ENCODE peak calls at places on chromosomes 12 and 14, in five cellular contexts. One of them, this sample, is unnamed. For H3K27me3, the result is how much of the 10 kb centered on the place peaks cover.

GRCh38 chr12:43102506-43103269 is 449.3 kb downstream of the ADAMTS20 start:
- DNase-seq in breast epithelium: no peak
- DNase-seq in endodermal cell: no peak
- DNase-seq in pancreas: no peak
- DNase-seq in neural progenitor cell: no peak
- DNase-seq in this sample: no peak

GRCh38 chr12:102964872-102965271 is 7.4 kb downstream of the ASCL1 start:
- DNase-seq in breast epithelium: no peak
- DNase-seq in endodermal cell: peak
- DNase-seq in pancreas: no peak
- DNase-seq in neural progenitor cell: peak
- DNase-seq in this sample: no peak

GRCh38 chr12:117836999-117837736 is 131.6 kb downstream of the KSR2 start:
- DNase-seq in breast epithelium: peak
- DNase-seq in endodermal cell: peak
- DNase-seq in neural progenitor cell: peak
- DNase-seq in pancreas: peak
- DNase-seq in this sample: no peak

GRCh38 chr12:89192419-89192818 is 159.9 kb downstream of the DUSP6 start:
- DNase-seq in pancreas: no peak
- DNase-seq in breast epithelium: no peak
- DNase-seq in endodermal cell: no peak
- DNase-seq in neural progenitor cell: no peak
- DNase-seq in this sample: no peak

GRCh38 chr12:57220770-57221168 is 4.2 kb downstream of the NXPH4 start:
- DNase-seq in neural progenitor cell: no peak
- DNase-seq in breast epithelium: no peak
- DNase-seq in endodermal cell: no peak
- DNase-seq in pancreas: no peak
- DNase-seq in this sample: no peak

GRCh38 chr14:104031384-104031783 is 54.1 kb upstream of the ASPG start:
- DNase-seq in neural progenitor cell: no peak
- DNase-seq in breast epithelium: no peak
- DNase-seq in pancreas: no peak
- DNase-seq in endodermal cell: no peak
- DNase-seq in this sample: no peak

GRCh38 chr12:81245458-81245857 is 167.6 kb downstream of the ACSS3 start:
- DNase-seq in breast epithelium: no peak
- DNase-seq in endodermal cell: no peak
- DNase-seq in neural progenitor cell: no peak
- DNase-seq in pancreas: no peak
- DNase-seq in this sample: peak

GRCh38 chr12:13841358-13841757 is 140.0 kb downstream of the GRIN2B start:
- DNase-seq in breast epithelium: no peak
- DNase-seq in pancreas: no peak
- DNase-seq in endodermal cell: no peak
- DNase-seq in neural progenitor cell: no peak
- DNase-seq in this sample: no peak

GRCh38 chr12:121260091-121260490 is 36.4 kb downstream of the CAMKK2 start:
- DNase-seq in neural progenitor cell: no peak
- DNase-seq in pancreas: no peak
- DNase-seq in breast epithelium: no peak
- DNase-seq in endodermal cell: no peak
- DNase-seq in this sample: no peak

GRCh38 chr12:42893802-42894201 is 304.3 kb upstream of the PRICKLE1 start:
- DNase-seq in neural progenitor cell: no peak
- DNase-seq in breast epithelium: no peak
- DNase-seq in pancreas: no peak
- DNase-seq in endodermal cell: no peak
- DNase-seq in this sample: no peak

DNA sequence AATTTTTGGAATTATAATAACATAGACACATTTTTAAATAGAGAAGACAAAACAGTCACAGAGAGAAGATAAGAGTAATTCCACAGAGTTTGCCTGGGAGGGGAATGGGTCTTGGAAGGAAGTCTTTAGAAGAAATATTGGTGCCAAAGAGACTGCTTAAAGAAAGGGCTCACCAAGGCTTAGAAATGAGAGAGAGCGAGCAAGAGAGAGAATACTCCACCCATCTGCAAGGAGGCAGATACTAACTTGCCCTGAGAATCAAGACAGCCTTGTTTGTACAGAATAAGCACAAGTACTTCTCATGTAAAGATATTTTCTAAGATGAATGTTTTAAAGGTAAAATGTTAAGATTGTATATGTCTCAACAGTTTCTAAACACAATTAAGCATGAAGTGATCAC is 165.5 kb downstream of the SLC38A4 start:
- DNase-seq in neural progenitor cell: no peak
- DNase-seq in breast epithelium: no peak
- DNase-seq in pancreas: no peak
- DNase-seq in endodermal cell: no peak
- DNase-seq in this sample: no peak
- H3K4me3 ChIP-seq in neural progenitor cell: no peak
- H3K4me3 ChIP-seq in breast epithelium: no peak
- H3K4me3 ChIP-seq in pancreas: no peak
- H3K4me3 ChIP-seq in endodermal cell: no peak
- H3K4me3 ChIP-seq in this sample: no peak

DNA sequence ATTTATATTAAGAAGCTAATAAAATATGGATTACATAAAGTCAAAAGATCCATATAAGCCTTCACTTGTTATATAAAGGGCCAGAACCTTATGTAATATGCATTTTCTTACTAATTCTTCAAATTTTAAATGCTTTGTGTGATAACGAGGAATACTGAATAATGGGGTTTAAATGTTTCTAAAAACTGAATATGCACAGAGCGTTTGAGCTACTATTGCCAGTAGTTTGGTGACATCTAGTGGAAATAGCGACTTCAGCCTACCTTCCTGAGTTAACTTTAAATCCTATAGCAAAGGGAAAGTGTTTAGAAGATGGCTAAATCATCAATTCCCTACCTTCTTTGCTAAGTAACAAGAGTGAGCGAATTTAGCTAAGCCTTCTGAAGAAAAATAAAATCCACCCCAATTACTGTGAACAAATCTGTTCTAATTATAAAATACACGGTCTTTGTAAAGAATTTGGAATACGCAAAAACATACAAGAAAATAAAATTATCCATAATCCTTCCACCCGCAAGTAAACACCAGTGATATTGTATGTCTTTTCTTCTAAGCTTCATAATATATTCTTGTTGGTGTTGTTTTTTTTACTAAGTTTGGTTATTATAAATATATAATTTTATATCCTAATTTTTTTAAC is 115.5 kb upstream of the G2E3 start:
- DNase-seq in pancreas: no peak
- DNase-seq in breast epithelium: no peak
- DNase-seq in neural progenitor cell: peak
- DNase-seq in endodermal cell: no peak
- DNase-seq in this sample: no peak
- TF ChIP-seq CTCF in pancreas: peak
- TF ChIP-seq CTCF in breast epithelium: no peak
- TF ChIP-seq CTCF in neural progenitor cell: peak
- TF ChIP-seq CTCF in endodermal cell: peak
- TF ChIP-seq CTCF in this sample: peak

GRCh38 chr12:80222261-80222660 is 122.9 kb downstream of the OTOGL start:
- DNase-seq in neural progenitor cell: no peak
- DNase-seq in pancreas: no peak
- DNase-seq in breast epithelium: no peak
- DNase-seq in endodermal cell: no peak
- DNase-seq in this sample: no peak

GRCh38 chr12:80213871-80214270 is 114.5 kb downstream of the OTOGL start:
- DNase-seq in endodermal cell: no peak
- DNase-seq in breast epithelium: no peak
- DNase-seq in pancreas: no peak
- DNase-seq in neural progenitor cell: no peak
- DNase-seq in this sample: no peak

GRCh38 chr12:80213246-80213645 is 113.9 kb downstream of the OTOGL start:
- DNase-seq in pancreas: no peak
- DNase-seq in endodermal cell: peak
- DNase-seq in breast epithelium: no peak
- DNase-seq in neural progenitor cell: no peak
- DNase-seq in this sample: no peak

GRCh38 chr12:80218925-80219714 is 119.8 kb downstream of the OTOGL start:
- DNase-seq in breast epithelium: no peak
- DNase-seq in endodermal cell: no peak
- DNase-seq in neural progenitor cell: no peak
- DNase-seq in pancreas: no peak
- DNase-seq in this sample: no peak

GRCh38 chr12:80216890-80217559 is 117.7 kb downstream of the OTOGL start:
- DNase-seq in breast epithelium: no peak
- DNase-seq in pancreas: no peak
- DNase-seq in neural progenitor cell: peak
- DNase-seq in endodermal cell: peak
- DNase-seq in this sample: no peak
- H3K27me3 ChIP-seq in breast epithelium: under half
- H3K27me3 ChIP-seq in pancreas: under half
- H3K27me3 ChIP-seq in neural progenitor cell: under half
- H3K27me3 ChIP-seq in endodermal cell: under half
- H3K27me3 ChIP-seq in this sample: under half

GRCh38 chr12:27524489-27524835 is 456 bp downstream of the PPFIBP1 start:
- DNase-seq in neural progenitor cell: no peak
- DNase-seq in pancreas: no peak
- DNase-seq in breast epithelium: no peak
- DNase-seq in endodermal cell: no peak
- DNase-seq in this sample: no peak
- H3K4me3 ChIP-seq in neural progenitor cell: peak
- H3K4me3 ChIP-seq in pancreas: peak
- H3K4me3 ChIP-seq in breast epithelium: peak
- H3K4me3 ChIP-seq in endodermal cell: peak
- H3K4me3 ChIP-seq in this sample: peak

DNA sequence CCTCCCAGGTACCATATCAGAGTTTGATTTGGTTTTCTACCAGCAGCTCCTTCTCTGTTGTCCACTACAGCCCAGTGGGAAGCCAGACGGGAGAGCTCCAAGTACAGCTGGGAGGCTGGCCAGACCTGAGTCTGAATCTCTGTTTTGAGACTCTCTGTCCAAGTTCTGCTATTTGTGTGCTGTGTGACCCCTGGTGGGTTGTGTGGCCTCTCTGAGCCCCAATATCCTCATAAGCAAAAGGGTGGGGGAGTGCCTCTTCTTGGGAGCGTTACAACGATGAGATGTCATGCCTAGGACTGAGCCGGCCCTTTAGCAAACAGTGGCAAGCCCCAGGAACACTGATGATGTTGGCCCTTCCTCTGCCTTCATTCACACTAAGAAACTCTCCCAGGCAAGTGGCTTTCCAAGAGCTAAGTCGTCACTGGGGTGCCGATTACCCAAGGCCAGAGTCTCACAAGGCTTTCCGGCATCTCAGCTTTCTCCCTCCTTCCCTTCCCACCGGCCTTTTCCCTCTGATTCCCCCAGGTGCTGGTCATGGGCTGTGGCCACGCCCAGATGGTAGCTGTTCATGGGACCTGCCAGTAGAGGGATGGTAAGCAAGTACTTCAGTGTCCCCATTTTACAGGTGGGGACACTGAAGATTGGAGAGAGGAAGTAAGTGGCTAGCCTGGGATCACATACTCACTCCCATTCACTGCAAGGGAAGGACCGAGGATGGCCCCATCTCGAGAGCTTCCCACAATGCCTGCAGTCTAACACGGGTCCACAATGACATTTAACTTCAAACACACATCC is 47.7 kb downstream of the BCL11B start:
- DNase-seq in endodermal cell: peak
- DNase-seq in pancreas: no peak
- DNase-seq in breast epithelium: no peak
- DNase-seq in neural progenitor cell: no peak
- DNase-seq in this sample: no peak
- TF ChIP-seq CTCF in endodermal cell: peak
- TF ChIP-seq CTCF in pancreas: no peak
- TF ChIP-seq CTCF in breast epithelium: no peak
- TF ChIP-seq CTCF in neural progenitor cell: peak
- TF ChIP-seq CTCF in this sample: no peak

DNA sequence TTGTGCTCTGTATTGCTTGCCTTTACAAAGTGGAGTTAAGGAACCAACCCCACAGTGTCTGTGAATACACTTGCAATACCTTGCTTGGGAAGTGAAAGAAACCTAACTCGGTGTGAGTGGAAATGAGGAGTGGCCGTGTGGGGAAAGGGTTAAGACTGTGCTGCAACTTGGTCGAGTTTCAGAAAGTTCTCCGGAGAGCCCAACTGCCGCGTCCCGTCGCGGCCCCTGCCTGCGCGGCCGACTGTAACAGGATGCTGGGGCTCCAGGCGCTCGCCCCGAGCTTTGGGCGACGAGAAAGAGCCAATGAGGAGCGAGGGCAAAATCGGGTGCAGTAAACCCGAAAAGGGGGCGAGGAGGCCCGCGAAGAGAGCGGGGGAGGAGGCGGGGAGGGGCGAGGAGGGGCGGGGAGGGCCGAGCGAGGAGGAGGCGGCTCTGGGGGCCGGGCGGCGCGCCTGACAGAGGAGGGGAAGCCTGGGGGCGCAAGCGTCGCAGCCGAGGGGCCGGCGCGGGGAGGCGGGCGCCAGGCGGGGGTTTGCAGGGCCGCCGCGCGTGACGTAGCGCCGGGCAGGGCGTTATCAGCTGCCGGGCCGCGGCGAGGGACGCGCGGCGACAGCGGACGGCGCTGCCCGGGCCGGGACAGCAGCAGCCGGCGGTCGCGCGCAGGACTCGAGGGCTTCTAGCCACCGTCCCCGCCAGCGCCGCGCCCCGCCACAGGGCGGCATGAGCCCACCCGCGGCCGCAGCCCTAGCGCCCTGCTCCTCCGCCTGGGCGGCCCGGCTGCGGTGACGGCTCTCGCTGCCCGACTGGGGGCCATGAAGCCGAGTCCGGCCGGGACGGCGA is at the start of gene DACT1:
- DNase-seq in endodermal cell: peak
- DNase-seq in breast epithelium: no peak
- DNase-seq in pancreas: peak
- DNase-seq in neural progenitor cell: peak
- DNase-seq in this sample: no peak
- H3K27me3 ChIP-seq in endodermal cell: under half
- H3K27me3 ChIP-seq in breast epithelium: under half
- H3K27me3 ChIP-seq in pancreas: under half
- H3K27me3 ChIP-seq in neural progenitor cell: half or more
- H3K27me3 ChIP-seq in this sample: under half

GRCh38 chr12:40225984-40226602 is 1.3 kb downstream of the LRRK2 start:
- DNase-seq in pancreas: no peak
- DNase-seq in breast epithelium: no peak
- DNase-seq in endodermal cell: no peak
- DNase-seq in neural progenitor cell: no peak
- DNase-seq in this sample: no peak

GRCh38 chr12:40227447-40227846 is 2.6 kb downstream of the LRRK2 start:
- DNase-seq in neural progenitor cell: no peak
- DNase-seq in breast epithelium: no peak
- DNase-seq in pancreas: no peak
- DNase-seq in endodermal cell: no peak
- DNase-seq in this sample: no peak

GRCh38 chr12:40225337-40225983 is 663 bp downstream of the LRRK2 start:
- DNase-seq in breast epithelium: no peak
- DNase-seq in endodermal cell: no peak
- DNase-seq in pancreas: no peak
- DNase-seq in neural progenitor cell: no peak
- DNase-seq in this sample: no peak

GRCh38 chr12:40224439-40225291 is at the start of gene LRRK2:
- DNase-seq in endodermal cell: peak
- DNase-seq in pancreas: peak
- DNase-seq in breast epithelium: peak
- DNase-seq in neural progenitor cell: peak
- DNase-seq in this sample: peak

GRCh38 chr12:40226652-40227051 is 1.9 kb downstream of the LRRK2 start:
- DNase-seq in pancreas: no peak
- DNase-seq in neural progenitor cell: no peak
- DNase-seq in endodermal cell: no peak
- DNase-seq in breast epithelium: no peak
- DNase-seq in this sample: peak
- H3K4me3 ChIP-seq in pancreas: peak
- H3K4me3 ChIP-seq in neural progenitor cell: no peak
- H3K4me3 ChIP-seq in endodermal cell: no peak
- H3K4me3 ChIP-seq in breast epithelium: peak
- H3K4me3 ChIP-seq in this sample: no peak